ENCODE peak calls at places on chromosomes 7 and 10, in six cellular contexts. M is IMR-90, W is hepatocyte, A is A549, X is left ventricle myocardium inferior, L is uterus. G is an unnamed sample.

GRCh38 chr7:102208826-102209225 is 77.8 kb upstream of the SH2B2 start:
- DNase-seq in A (no peak), L (no peak), M (no peak), X (no peak), W (peak; percentile 84), G (no peak)

GRCh38 chr10:89659185-89660131 is 14.4 kb upstream of the PANK1 start:
- DNase-seq in M (peak; percentile 89), A (no peak), X (no peak), L (no peak), W (no peak), G (peak; percentile 41)

GRCh38 chr7:133650487-133651292 is 397.8 kb downstream of the EXOC4 start:
- DNase-seq in L (no peak), M (no peak), W (no peak), X (no peak), A (no peak), G (no peak)

GRCh38 chr10:86673827-86674581 is 5.7 kb downstream of the LDB3 start:
- DNase-seq in A (no peak), W (no peak), M (no peak), L (no peak), X (no peak), G (no peak)

GRCh38 chr7:47531584-47532492 is 50.1 kb downstream of the TNS3 start:
- DNase-seq in L (no peak), M (no peak), A (peak; percentile 46), X (peak; percentile 9), W (no peak), G (no peak)

GRCh38 chr7:28973591-28973990 is 15.5 kb upstream of the TRIL start:
- DNase-seq in M (no peak), X (no peak), L (no peak), A (no peak), W (no peak), G (no peak)

GRCh38 chr10:125781374-125781773 is 5.8 kb upstream of the MMP21 start:
- DNase-seq in W (no peak), A (no peak), M (no peak), X (no peak), L (no peak), G (no peak)

GRCh38 chr7:3754488-3755365 is 453.7 kb downstream of the SDK1 start:
- DNase-seq in A (no peak), M (peak; percentile 56), W (peak; percentile 32), L (no peak), X (no peak), G (peak; percentile 6)

GRCh38 chr7:122887198-122887597 is 938 bp upstream of the CADPS2 start:
- DNase-seq in M (peak; percentile 16), L (peak; percentile 71), A (peak; percentile 54), X (peak; percentile 68), W (peak; percentile 86), G (no peak)

GRCh38 chr7:45543470-45543869 is 30.7 kb upstream of the ADCY1 start:
- DNase-seq in X (no peak), M (no peak), W (no peak), L (no peak), A (no peak), G (no peak)

DNA sequence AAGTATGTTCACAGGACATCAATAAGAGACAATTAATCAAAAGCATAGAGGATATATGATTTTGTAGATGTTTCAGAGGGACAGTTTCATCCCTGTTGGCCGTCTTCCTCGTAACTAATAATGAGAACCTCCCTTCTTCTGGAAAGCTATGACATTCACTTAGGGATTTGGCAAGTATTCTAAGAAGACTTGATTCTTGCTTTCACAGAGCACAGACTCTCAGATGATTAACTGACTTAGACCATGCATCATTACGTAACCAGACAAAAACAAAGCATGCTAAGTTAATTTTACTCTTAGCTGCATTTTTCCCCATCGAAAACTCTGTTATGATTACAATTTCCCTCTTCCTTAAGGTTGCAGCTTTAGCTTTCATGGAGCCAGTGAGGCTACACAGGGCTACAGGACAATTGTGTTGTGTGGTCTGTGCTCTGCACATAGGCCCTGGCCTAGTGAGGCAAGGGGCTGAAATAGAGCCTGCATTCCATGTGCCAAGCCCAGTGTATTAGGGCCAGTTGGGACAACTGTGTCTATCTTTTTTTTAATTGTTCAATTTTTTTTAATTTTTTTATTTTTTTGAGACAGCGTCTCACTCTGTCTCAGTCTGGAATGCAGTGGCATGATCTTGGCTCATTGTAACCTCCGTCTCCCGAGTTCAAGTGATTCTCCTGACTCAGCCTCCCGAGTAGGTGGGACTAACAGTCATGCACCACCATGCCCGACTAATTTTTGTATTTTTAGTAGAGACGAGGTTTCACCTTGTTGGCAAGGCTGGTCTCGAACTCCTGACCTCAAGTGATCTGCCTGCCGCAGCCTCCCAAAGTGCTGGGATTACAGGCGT is 105.3 kb downstream of the PLXDC2 start:
- DNase-seq in M (peak; percentile 67), L (no peak), A (no peak), X (no peak), W (no peak), G (no peak)
- H3K27ac ChIP-seq in M (peak overlapping the region; percentile 38), L (peak overlapping the region; percentile 84), A (no peak overlapping the region), X (peak overlapping the region; percentile 70), W (peak overlapping the region; percentile 21), G (no peak overlapping the region)

GRCh38 chr7:57328963-57329362 is 121.0 kb upstream of the ZNF716 start:
- DNase-seq in W (no peak), M (no peak), A (no peak), L (no peak), X (no peak), G (no peak)
- H3K9me3 ChIP-seq in W (no peaks in the 10 kb centered on the region), M (peaks cover 15% of the 10 kb centered on the region), A (no peaks in the 10 kb centered on the region), L (no peaks in the 10 kb centered on the region), X (peaks cover 56% of the 10 kb centered on the region), G (peaks cover 44% of the 10 kb centered on the region)

DNA sequence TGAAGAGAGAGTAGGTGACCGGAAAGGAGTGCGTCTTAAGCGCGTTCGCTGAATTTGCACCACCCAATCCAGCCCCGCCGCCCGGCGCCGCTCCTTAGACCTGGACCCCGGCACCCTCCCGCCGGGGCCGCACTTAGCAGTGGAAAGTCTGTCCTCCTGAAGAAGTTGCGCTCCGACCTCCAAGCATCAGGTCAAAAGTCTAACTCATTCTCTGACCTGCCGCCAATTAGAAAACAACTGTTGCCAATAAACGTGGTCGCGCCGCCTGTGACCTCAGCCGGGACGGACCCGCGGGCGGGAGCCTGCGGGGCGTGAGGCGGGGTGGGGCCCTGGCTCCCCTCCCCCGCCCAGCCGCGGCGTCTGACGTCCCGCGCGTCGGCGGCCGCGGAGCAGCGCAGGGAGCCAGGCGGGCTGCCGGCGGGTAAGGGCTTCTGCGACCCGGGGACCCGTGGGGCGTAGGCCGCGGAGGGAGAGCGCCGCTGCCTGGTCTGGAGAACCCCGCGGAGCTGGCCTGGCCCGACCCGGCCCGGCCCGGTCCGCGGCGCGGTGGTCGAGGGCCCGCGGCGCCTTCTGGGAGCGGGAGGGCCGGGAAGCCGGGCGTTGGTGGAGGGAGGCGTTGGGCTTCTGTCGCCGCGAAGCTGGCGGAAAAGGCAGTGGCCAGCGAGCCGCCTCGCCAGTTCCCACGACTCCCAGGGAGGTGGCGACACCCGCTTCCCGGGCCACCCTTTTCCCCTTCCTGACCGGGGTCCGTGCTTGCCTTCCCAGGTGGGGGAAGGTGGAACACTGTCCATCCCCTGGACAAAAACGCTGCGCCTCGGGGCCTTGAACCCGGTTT is at the start of gene BCAP29:
- DNase-seq in L (peak; percentile 65), X (peak; percentile 84), W (peak; percentile 88), M (peak; percentile 25), A (peak; percentile 74), G (no peak)
- TF ChIP-seq CTCF in L (no peak), X (peak; percentile 65), W (peak; percentile 34), M (peak; percentile 9), A (peak; percentile 27), G (no peak)

DNA sequence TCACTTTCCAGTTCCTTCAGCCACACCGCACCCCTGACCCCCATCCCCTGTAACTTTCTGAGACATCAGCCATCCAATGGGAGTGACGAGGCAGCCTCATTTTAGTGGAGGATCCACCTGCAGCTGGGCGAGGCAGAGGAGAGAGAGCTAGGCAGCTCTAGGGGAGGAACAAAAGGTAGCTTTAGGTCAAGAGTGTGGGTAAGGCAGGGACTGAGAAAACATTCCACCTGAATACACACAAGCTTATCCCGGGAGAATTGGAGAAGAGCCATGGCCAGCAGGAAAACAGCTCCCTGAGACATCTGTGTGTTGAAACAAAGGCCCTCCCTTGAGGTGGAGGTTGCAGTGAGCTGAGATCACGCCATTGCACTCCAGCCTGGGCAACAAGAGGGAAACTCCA is 6.7 kb upstream of the KLRG2 start:
- DNase-seq in L (no peak), M (no peak), X (no peak), W (no peak), A (no peak), G (no peak)
- H3K27ac ChIP-seq in L (no peak overlapping the region), M (no peak overlapping the region), X (no peak overlapping the region), W (no peak overlapping the region), A (no peak overlapping the region), G (no peak overlapping the region)

G was measured in AG04450.